ENCODE peak calls at places on chromosomes 7 and 10, in six cellular contexts. One of them, this sample, is unnamed.

GRCh38 chr7:143361552-143362125 is 874 bp downstream of the FAM131B start:
- DNase-seq in M059J: no peak
- DNase-seq in AG08395: no peak
- DNase-seq in activated T-cell treated with anti-CD3 and anti-CD28 coated beads, Interleukin-2, amount 50 U/mL, for 1 hour: no peak
- DNase-seq in stimulated activated CD4-positive, alpha-beta T cell treated with anti-CD3 and anti-CD28 coated beads, Interleukin-12 subunit alpha, Interleukin-12 subunit beta, amount 100 ng/mL, for 4 hours: no peak
- DNase-seq in smooth muscle cell of the brain vasculature: no peak
- DNase-seq in this sample: no peak

GRCh38 chr10:75932921-75933320 is 501.5 kb downstream of the LRMDA start:
- DNase-seq in M059J: no peak
- DNase-seq in AG08395: no peak
- DNase-seq in activated T-cell treated with anti-CD3 and anti-CD28 coated beads, Interleukin-2, amount 50 U/mL, for 1 hour: no peak
- DNase-seq in stimulated activated CD4-positive, alpha-beta T cell treated with anti-CD3 and anti-CD28 coated beads, Interleukin-12 subunit alpha, Interleukin-12 subunit beta, amount 100 ng/mL, for 4 hours: no peak
- DNase-seq in smooth muscle cell of the brain vasculature: no peak
- DNase-seq in this sample: no peak

GRCh38 chr7:151735854-151736402 is 141.0 kb downstream of the PRKAG2 start:
- DNase-seq in M059J: no peak
- DNase-seq in AG08395: no peak
- DNase-seq in activated T-cell treated with anti-CD3 and anti-CD28 coated beads, Interleukin-2, amount 50 U/mL, for 1 hour: no peak
- DNase-seq in stimulated activated CD4-positive, alpha-beta T cell treated with anti-CD3 and anti-CD28 coated beads, Interleukin-12 subunit alpha, Interleukin-12 subunit beta, amount 100 ng/mL, for 4 hours: no peak
- DNase-seq in smooth muscle cell of the brain vasculature: no peak
- DNase-seq in this sample: no peak

GRCh38 chr10:14144491-14144890 is 186.2 kb downstream of the FRMD4A start:
- DNase-seq in M059J: no peak
- DNase-seq in AG08395: no peak
- DNase-seq in activated T-cell treated with anti-CD3 and anti-CD28 coated beads, Interleukin-2, amount 50 U/mL, for 1 hour: no peak
- DNase-seq in stimulated activated CD4-positive, alpha-beta T cell treated with anti-CD3 and anti-CD28 coated beads, Interleukin-12 subunit alpha, Interleukin-12 subunit beta, amount 100 ng/mL, for 4 hours: no peak
- DNase-seq in smooth muscle cell of the brain vasculature: no peak
- DNase-seq in this sample: no peak

GRCh38 chr7:55624813-55625212 is 52.5 kb upstream of the VOPP1 start:
- DNase-seq in M059J: no peak
- DNase-seq in AG08395: no peak
- DNase-seq in activated T-cell treated with anti-CD3 and anti-CD28 coated beads, Interleukin-2, amount 50 U/mL, for 1 hour: no peak
- DNase-seq in stimulated activated CD4-positive, alpha-beta T cell treated with anti-CD3 and anti-CD28 coated beads, Interleukin-12 subunit alpha, Interleukin-12 subunit beta, amount 100 ng/mL, for 4 hours: no peak
- DNase-seq in smooth muscle cell of the brain vasculature: no peak
- DNase-seq in this sample: no peak

GRCh38 chr7:50690541-50691011 is 92.1 kb downstream of the GRB10 start:
- DNase-seq in M059J: no peak
- DNase-seq in AG08395: no peak
- DNase-seq in activated T-cell treated with anti-CD3 and anti-CD28 coated beads, Interleukin-2, amount 50 U/mL, for 1 hour: no peak
- DNase-seq in stimulated activated CD4-positive, alpha-beta T cell treated with anti-CD3 and anti-CD28 coated beads, Interleukin-12 subunit alpha, Interleukin-12 subunit beta, amount 100 ng/mL, for 4 hours: no peak
- DNase-seq in smooth muscle cell of the brain vasculature: no peak
- DNase-seq in this sample: no peak

GRCh38 chr7:26897928-26898327 is 33.5 kb upstream of the SKAP2 start:
- DNase-seq in M059J: no peak
- DNase-seq in AG08395: no peak
- DNase-seq in activated T-cell treated with anti-CD3 and anti-CD28 coated beads, Interleukin-2, amount 50 U/mL, for 1 hour: no peak
- DNase-seq in stimulated activated CD4-positive, alpha-beta T cell treated with anti-CD3 and anti-CD28 coated beads, Interleukin-12 subunit alpha, Interleukin-12 subunit beta, amount 100 ng/mL, for 4 hours: no peak
- DNase-seq in smooth muscle cell of the brain vasculature: no peak
- DNase-seq in this sample: no peak

GRCh38 chr10:126118476-126118875 is 222.1 kb downstream of the FANK1 start:
- DNase-seq in M059J: no peak
- DNase-seq in AG08395: no peak
- DNase-seq in activated T-cell treated with anti-CD3 and anti-CD28 coated beads, Interleukin-2, amount 50 U/mL, for 1 hour: no peak
- DNase-seq in stimulated activated CD4-positive, alpha-beta T cell treated with anti-CD3 and anti-CD28 coated beads, Interleukin-12 subunit alpha, Interleukin-12 subunit beta, amount 100 ng/mL, for 4 hours: no peak
- DNase-seq in smooth muscle cell of the brain vasculature: no peak
- DNase-seq in this sample: no peak

GRCh38 chr7:115038158-115038557 is 116.3 kb downstream of the MDFIC start:
- DNase-seq in M059J: no peak
- DNase-seq in AG08395: no peak
- DNase-seq in activated T-cell treated with anti-CD3 and anti-CD28 coated beads, Interleukin-2, amount 50 U/mL, for 1 hour: no peak
- DNase-seq in stimulated activated CD4-positive, alpha-beta T cell treated with anti-CD3 and anti-CD28 coated beads, Interleukin-12 subunit alpha, Interleukin-12 subunit beta, amount 100 ng/mL, for 4 hours: no peak
- DNase-seq in smooth muscle cell of the brain vasculature: no peak
- DNase-seq in this sample: no peak

GRCh38 chr10:97063271-97063982 is 122.3 kb downstream of the SLIT1 start:
- DNase-seq in M059J: no peak
- DNase-seq in AG08395: no peak
- DNase-seq in activated T-cell treated with anti-CD3 and anti-CD28 coated beads, Interleukin-2, amount 50 U/mL, for 1 hour: no peak
- DNase-seq in stimulated activated CD4-positive, alpha-beta T cell treated with anti-CD3 and anti-CD28 coated beads, Interleukin-12 subunit alpha, Interleukin-12 subunit beta, amount 100 ng/mL, for 4 hours: no peak
- DNase-seq in smooth muscle cell of the brain vasculature: no peak
- DNase-seq in this sample: no peak

GRCh38 chr10:77485847-77486246 is 151.8 kb downstream of the KCNMA1 start:
- DNase-seq in M059J: no peak
- DNase-seq in AG08395: no peak
- DNase-seq in activated T-cell treated with anti-CD3 and anti-CD28 coated beads, Interleukin-2, amount 50 U/mL, for 1 hour: no peak
- DNase-seq in stimulated activated CD4-positive, alpha-beta T cell treated with anti-CD3 and anti-CD28 coated beads, Interleukin-12 subunit alpha, Interleukin-12 subunit beta, amount 100 ng/mL, for 4 hours: no peak
- DNase-seq in smooth muscle cell of the brain vasculature: no peak
- DNase-seq in this sample: no peak

GRCh38 chr7:114789942-114790341 is 132.0 kb upstream of the MDFIC start:
- DNase-seq in M059J: peak
- DNase-seq in AG08395: peak
- DNase-seq in activated T-cell treated with anti-CD3 and anti-CD28 coated beads, Interleukin-2, amount 50 U/mL, for 1 hour: no peak
- DNase-seq in stimulated activated CD4-positive, alpha-beta T cell treated with anti-CD3 and anti-CD28 coated beads, Interleukin-12 subunit alpha, Interleukin-12 subunit beta, amount 100 ng/mL, for 4 hours: no peak
- DNase-seq in smooth muscle cell of the brain vasculature: peak
- DNase-seq in this sample: peak

GRCh38 chr7:120862987-120863386 is 5.0 kb upstream of the TSPAN12 start:
- DNase-seq in M059J: no peak
- DNase-seq in AG08395: no peak
- DNase-seq in activated T-cell treated with anti-CD3 and anti-CD28 coated beads, Interleukin-2, amount 50 U/mL, for 1 hour: no peak
- DNase-seq in stimulated activated CD4-positive, alpha-beta T cell treated with anti-CD3 and anti-CD28 coated beads, Interleukin-12 subunit alpha, Interleukin-12 subunit beta, amount 100 ng/mL, for 4 hours: no peak
- DNase-seq in smooth muscle cell of the brain vasculature: no peak
- DNase-seq in this sample: no peak

GRCh38 chr7:129989466-129989865 is 36.7 kb upstream of the UBE2H start:
- DNase-seq in M059J: peak
- DNase-seq in AG08395: no peak
- DNase-seq in activated T-cell treated with anti-CD3 and anti-CD28 coated beads, Interleukin-2, amount 50 U/mL, for 1 hour: no peak
- DNase-seq in stimulated activated CD4-positive, alpha-beta T cell treated with anti-CD3 and anti-CD28 coated beads, Interleukin-12 subunit alpha, Interleukin-12 subunit beta, amount 100 ng/mL, for 4 hours: peak
- DNase-seq in smooth muscle cell of the brain vasculature: no peak
- DNase-seq in this sample: no peak

GRCh38 chr7:117830422-117830954 is 42.8 kb downstream of the CTTNBP2 start:
- DNase-seq in M059J: no peak
- DNase-seq in AG08395: no peak
- DNase-seq in activated T-cell treated with anti-CD3 and anti-CD28 coated beads, Interleukin-2, amount 50 U/mL, for 1 hour: no peak
- DNase-seq in stimulated activated CD4-positive, alpha-beta T cell treated with anti-CD3 and anti-CD28 coated beads, Interleukin-12 subunit alpha, Interleukin-12 subunit beta, amount 100 ng/mL, for 4 hours: no peak
- DNase-seq in smooth muscle cell of the brain vasculature: no peak
- DNase-seq in this sample: no peak

GRCh38 chr7:5282464-5283316 is at the start of gene SLC29A4:
- DNase-seq in M059J: no peak
- DNase-seq in AG08395: no peak
- DNase-seq in activated T-cell treated with anti-CD3 and anti-CD28 coated beads, Interleukin-2, amount 50 U/mL, for 1 hour: peak
- DNase-seq in stimulated activated CD4-positive, alpha-beta T cell treated with anti-CD3 and anti-CD28 coated beads, Interleukin-12 subunit alpha, Interleukin-12 subunit beta, amount 100 ng/mL, for 4 hours: peak
- DNase-seq in smooth muscle cell of the brain vasculature: no peak
- DNase-seq in this sample: no peak

GRCh38 chr10:27558612-27559020 is 54.5 kb downstream of the RAB18 start:
- DNase-seq in M059J: peak
- DNase-seq in AG08395: peak
- DNase-seq in activated T-cell treated with anti-CD3 and anti-CD28 coated beads, Interleukin-2, amount 50 U/mL, for 1 hour: no peak
- DNase-seq in stimulated activated CD4-positive, alpha-beta T cell treated with anti-CD3 and anti-CD28 coated beads, Interleukin-12 subunit alpha, Interleukin-12 subunit beta, amount 100 ng/mL, for 4 hours: no peak
- DNase-seq in smooth muscle cell of the brain vasculature: peak
- DNase-seq in this sample: peak

GRCh38 chr10:103069453-103070331 is 123.4 kb downstream of the NT5C2 start:
- DNase-seq in M059J: peak
- DNase-seq in AG08395: peak
- DNase-seq in activated T-cell treated with anti-CD3 and anti-CD28 coated beads, Interleukin-2, amount 50 U/mL, for 1 hour: peak
- DNase-seq in stimulated activated CD4-positive, alpha-beta T cell treated with anti-CD3 and anti-CD28 coated beads, Interleukin-12 subunit alpha, Interleukin-12 subunit beta, amount 100 ng/mL, for 4 hours: peak
- DNase-seq in smooth muscle cell of the brain vasculature: peak
- DNase-seq in this sample: peak

GRCh38 chr7:80054356-80054755 is 80.3 kb upstream of the GNAI1 start:
- DNase-seq in M059J: no peak
- DNase-seq in AG08395: no peak
- DNase-seq in activated T-cell treated with anti-CD3 and anti-CD28 coated beads, Interleukin-2, amount 50 U/mL, for 1 hour: no peak
- DNase-seq in stimulated activated CD4-positive, alpha-beta T cell treated with anti-CD3 and anti-CD28 coated beads, Interleukin-12 subunit alpha, Interleukin-12 subunit beta, amount 100 ng/mL, for 4 hours: no peak
- DNase-seq in smooth muscle cell of the brain vasculature: no peak
- DNase-seq in this sample: no peak

GRCh38 chr7:136104269-136104603 is 127.1 kb upstream of the MTPN start:
- DNase-seq in M059J: peak
- DNase-seq in AG08395: no peak
- DNase-seq in activated T-cell treated with anti-CD3 and anti-CD28 coated beads, Interleukin-2, amount 50 U/mL, for 1 hour: no peak
- DNase-seq in stimulated activated CD4-positive, alpha-beta T cell treated with anti-CD3 and anti-CD28 coated beads, Interleukin-12 subunit alpha, Interleukin-12 subunit beta, amount 100 ng/mL, for 4 hours: no peak
- DNase-seq in smooth muscle cell of the brain vasculature: no peak
- DNase-seq in this sample: no peak

GRCh38 chr10:13743101-13743693 is 156.4 kb downstream of the PRPF18 start:
- DNase-seq in M059J: no peak
- DNase-seq in AG08395: no peak
- DNase-seq in activated T-cell treated with anti-CD3 and anti-CD28 coated beads, Interleukin-2, amount 50 U/mL, for 1 hour: no peak
- DNase-seq in stimulated activated CD4-positive, alpha-beta T cell treated with anti-CD3 and anti-CD28 coated beads, Interleukin-12 subunit alpha, Interleukin-12 subunit beta, amount 100 ng/mL, for 4 hours: no peak
- DNase-seq in smooth muscle cell of the brain vasculature: no peak
- DNase-seq in this sample: no peak

GRCh38 chr7:106032295-106032694 is 69.2 kb downstream of the CDHR3 start:
- DNase-seq in M059J: no peak
- DNase-seq in AG08395: no peak
- DNase-seq in activated T-cell treated with anti-CD3 and anti-CD28 coated beads, Interleukin-2, amount 50 U/mL, for 1 hour: no peak
- DNase-seq in stimulated activated CD4-positive, alpha-beta T cell treated with anti-CD3 and anti-CD28 coated beads, Interleukin-12 subunit alpha, Interleukin-12 subunit beta, amount 100 ng/mL, for 4 hours: no peak
- DNase-seq in smooth muscle cell of the brain vasculature: no peak
- DNase-seq in this sample: no peak

GRCh38 chr10:132703305-132704007 is 82.5 kb downstream of the NKX6-2 start:
- DNase-seq in M059J: no peak
- DNase-seq in AG08395: no peak
- DNase-seq in activated T-cell treated with anti-CD3 and anti-CD28 coated beads, Interleukin-2, amount 50 U/mL, for 1 hour: no peak
- DNase-seq in stimulated activated CD4-positive, alpha-beta T cell treated with anti-CD3 and anti-CD28 coated beads, Interleukin-12 subunit alpha, Interleukin-12 subunit beta, amount 100 ng/mL, for 4 hours: no peak
- DNase-seq in smooth muscle cell of the brain vasculature: no peak
- DNase-seq in this sample: no peak

GRCh38 chr7:106480161-106480579 is 180.8 kb downstream of the CCDC71L start:
- DNase-seq in M059J: peak
- DNase-seq in AG08395: no peak
- DNase-seq in activated T-cell treated with anti-CD3 and anti-CD28 coated beads, Interleukin-2, amount 50 U/mL, for 1 hour: no peak
- DNase-seq in stimulated activated CD4-positive, alpha-beta T cell treated with anti-CD3 and anti-CD28 coated beads, Interleukin-12 subunit alpha, Interleukin-12 subunit beta, amount 100 ng/mL, for 4 hours: no peak
- DNase-seq in smooth muscle cell of the brain vasculature: no peak
- DNase-seq in this sample: no peak

GRCh38 chr10:6275022-6275997 is 72.6 kb downstream of the PFKFB3 start:
- DNase-seq in M059J: peak
- DNase-seq in AG08395: peak
- DNase-seq in activated T-cell treated with anti-CD3 and anti-CD28 coated beads, Interleukin-2, amount 50 U/mL, for 1 hour: peak
- DNase-seq in stimulated activated CD4-positive, alpha-beta T cell treated with anti-CD3 and anti-CD28 coated beads, Interleukin-12 subunit alpha, Interleukin-12 subunit beta, amount 100 ng/mL, for 4 hours: peak
- DNase-seq in smooth muscle cell of the brain vasculature: peak
- DNase-seq in this sample: peak

GRCh38 chr7:6398943-6399342 is 48.8 kb downstream of the DAGLB start:
- DNase-seq in M059J: no peak
- DNase-seq in AG08395: no peak
- DNase-seq in activated T-cell treated with anti-CD3 and anti-CD28 coated beads, Interleukin-2, amount 50 U/mL, for 1 hour: no peak
- DNase-seq in stimulated activated CD4-positive, alpha-beta T cell treated with anti-CD3 and anti-CD28 coated beads, Interleukin-12 subunit alpha, Interleukin-12 subunit beta, amount 100 ng/mL, for 4 hours: no peak
- DNase-seq in smooth muscle cell of the brain vasculature: no peak
- DNase-seq in this sample: no peak